ENCODE peak calls at places on chromosomes 12 and 14, in eight cellular contexts. X, N, H, Q, I, L, S and T are unnamed samples.

GRCh38 chr12:116434155-116435065 is 124.8 kb upstream of the MAP1LC3B2 start:
- DNase-seq in H (no peak), I (peak), L (no peak), Q (no peak), S (peak), X (no peak), N (no peak), T (no peak)

GRCh38 chr14:104800600-104801283 is at the start of gene ZBTB42:
- DNase-seq in H (peak), X (peak), N (peak), I (no peak), Q (peak), L (peak), S (peak), T (peak)

GRCh38 chr14:80364274-80364673 is 153.0 kb upstream of the DIO2 start:
- DNase-seq in H (no peak), X (no peak), S (no peak), I (no peak), Q (no peak), N (peak), L (no peak), T (peak)

GRCh38 chr12:82832091-82832490 is 145.4 kb downstream of the TMTC2 start:
- DNase-seq in Q (no peak), I (no peak), L (no peak), X (no peak), H (no peak), N (no peak), S (no peak), T (no peak)

GRCh38 chr14:105748204-105748578 is 221.8 kb downstream of the TMEM121 start:
- DNase-seq in Q (no peak), X (no peak), H (no peak), N (no peak), S (peak), L (no peak), I (no peak), T (peak)

GRCh38 chr12:130858084-130858483 is 13.8 kb upstream of the RAN start:
- DNase-seq in Q (no peak), L (no peak), N (no peak), X (no peak), S (no peak), H (no peak), I (no peak), T (no peak)

GRCh38 chr14:50955373-50956043 is 11.2 kb upstream of the PYGL start:
- DNase-seq in Q (no peak), S (no peak), N (peak), X (no peak), H (no peak), I (peak), L (no peak), T (peak)

GRCh38 chr12:50533203-50533584 is 28.4 kb downstream of the DIP2B start:
- DNase-seq in X (no peak), H (no peak), L (no peak), S (no peak), Q (no peak), I (no peak), N (no peak), T (no peak)

GRCh38 chr12:81136519-81136918 is 58.6 kb downstream of the ACSS3 start:
- DNase-seq in S (no peak), X (no peak), I (no peak), H (no peak), Q (no peak), N (no peak), L (no peak), T (no peak)

GRCh38 chr14:50342211-50343080 is 30.3 kb downstream of the DMAC2L start:
- DNase-seq in H (no peak), I (peak), S (no peak), Q (no peak), L (no peak), N (peak), X (peak), T (peak)

GRCh38 chr12:126191037-126191891 is 1126.0 kb downstream of the AACS start:
- DNase-seq in H (no peak), I (no peak), N (no peak), Q (no peak), S (peak), L (no peak), X (no peak), T (no peak)

GRCh38 chr12:6961695-6962284 is 8.7 kb downstream of the PHB2 start:
- DNase-seq in H (no peak), L (no peak), Q (no peak), S (peak), I (no peak), X (peak), N (peak), T (peak)

GRCh38 chr14:80770114-80770917 is 171.2 kb downstream of the CEP128 start:
- DNase-seq in Q (no peak), N (no peak), I (no peak), L (no peak), H (no peak), S (no peak), X (no peak), T (no peak)

GRCh38 chr12:79934309-79935020 is 432 bp downstream of the PPP1R12A start:
- DNase-seq in N (no peak), S (peak), H (peak), Q (peak), I (peak), X (peak), L (no peak), T (no peak)

GRCh38 chr12:90250766-90251165 is 542.1 kb upstream of the ATP2B1 start:
- DNase-seq in S (no peak), N (no peak), X (no peak), H (no peak), Q (no peak), I (no peak), L (no peak), T (no peak)